ENCODE peak calls at places on chromosomes 11 and 22, in seven cellular contexts. F is PC-3; B is naive thymus-derived CD4-positive, alpha-beta T cell; A is uterus; N is IMR-90; D is H1; S is mammary epithelial cell. Z is an unnamed sample. For H3K4me1, the result is how much of the 10 kb centered on the place peaks cover.

GRCh38 chr11:35763772-35764171 is 101.2 kb downstream of the TRIM44 start:
- DNase-seq in F (no peak), B (no peak), A (no peak), N (no peak), D (no peak), S (no peak), Z (no peak)

GRCh38 chr22:29030016-29030617 is 31.5 kb downstream of the C22orf31 start:
- DNase-seq in F (peak), B (peak), A (no peak), N (no peak), D (no peak), S (peak), Z (peak)

GRCh38 chr22:46934746-46935491 is 172.5 kb downstream of the TBC1D22A start:
- DNase-seq in F (peak), B (no peak), A (no peak), N (peak), D (no peak), S (peak), Z (peak)

GRCh38 chr11:15035283-15035682 is 38.1 kb upstream of the CALCB start:
- DNase-seq in F (no peak), B (no peak), A (no peak), N (no peak), D (peak), S (no peak), Z (no peak)

GRCh38 chr22:46056169-46057041 is 79.4 kb upstream of the WNT7B start:
- DNase-seq in F (peak), B (no peak), A (peak), N (no peak), D (no peak), S (peak), Z (peak)

GRCh38 chr11:118592616-118593367 is 14.6 kb upstream of the PHLDB1 start:
- DNase-seq in F (no peak), B (no peak), A (no peak), N (no peak), D (no peak), S (no peak), Z (peak)

GRCh38 chr22:38872831-38873248 is 824 bp upstream of the CBX6 start:
- DNase-seq in F (no peak), B (no peak), A (peak), N (peak), D (no peak), S (no peak), Z (peak)

GRCh38 chr11:93131709-93132108 is 66.1 kb downstream of the SLC36A4 start:
- DNase-seq in F (peak), B (no peak), A (no peak), N (no peak), D (no peak), S (no peak), Z (no peak)

GRCh38 chr11:116882386-116882785 is 45.0 kb upstream of the APOA1 start:
- DNase-seq in F (peak), B (no peak), A (no peak), N (peak), D (no peak), S (peak), Z (peak)

GRCh38 chr11:68982134-68982533 is 1.3 kb upstream of the MRGPRD start:
- DNase-seq in F (no peak), B (no peak), A (no peak), N (no peak), D (no peak), S (no peak), Z (no peak)

GRCh38 chr22:48256776-48257689 is 1494.6 kb downstream of the TBC1D22A start:
- DNase-seq in F (no peak), B (no peak), A (no peak), N (no peak), D (no peak), S (no peak), Z (no peak)

GRCh38 chr22:46674367-46674781 is 54.2 kb downstream of the GRAMD4 start:
- DNase-seq in F (no peak), B (peak), A (peak), N (no peak), D (no peak), S (no peak), Z (no peak)

GRCh38 chr11:114848027-114848426 is 169.7 kb downstream of the NXPE2 start:
- DNase-seq in F (no peak), B (no peak), A (no peak), N (no peak), D (no peak), S (no peak), Z (no peak)

GRCh38 chr22:37516456-37516855 is 2.8 kb downstream of the CARD10 start:
- DNase-seq in F (no peak), B (no peak), A (no peak), N (no peak), D (no peak), S (no peak), Z (no peak)

GRCh38 chr11:12245549-12245986 is 131.8 kb upstream of the PARVA start:
- DNase-seq in F (peak), B (no peak), A (no peak), N (peak), D (no peak), S (no peak), Z (no peak)

GRCh38 chr11:12242926-12243325 is 132.5 kb downstream of the MICAL2 start:
- DNase-seq in F (no peak), B (no peak), A (no peak), N (no peak), D (no peak), S (no peak), Z (no peak)

GRCh38 chr11:12245091-12245490 is 132.3 kb upstream of the PARVA start:
- DNase-seq in F (no peak), B (no peak), A (no peak), N (no peak), D (no peak), S (no peak), Z (no peak)

GRCh38 chr11:12243511-12243910 is 133.1 kb downstream of the MICAL2 start:
- DNase-seq in F (no peak), B (no peak), A (no peak), N (no peak), D (no peak), S (no peak), Z (no peak)

GRCh38 chr11:12244156-12244555 is 133.2 kb upstream of the PARVA start:
- DNase-seq in F (no peak), B (no peak), A (no peak), N (no peak), D (no peak), S (no peak), Z (no peak)
- H3K4me1 ChIP-seq in F (half or more), B (under half), A (under half), N (under half), D (under half), S (under half), Z (under half)

GRCh38 chr11:63837027-63837688 is 1.8 kb upstream of the MARK2 start:
- DNase-seq in F (peak), B (peak), A (peak), N (peak), D (no peak), S (peak), Z (peak)
- H3K4me1 ChIP-seq in F (under half), B (under half), A (under half), N (under half), D (under half), S (under half), Z (under half)

DNA sequence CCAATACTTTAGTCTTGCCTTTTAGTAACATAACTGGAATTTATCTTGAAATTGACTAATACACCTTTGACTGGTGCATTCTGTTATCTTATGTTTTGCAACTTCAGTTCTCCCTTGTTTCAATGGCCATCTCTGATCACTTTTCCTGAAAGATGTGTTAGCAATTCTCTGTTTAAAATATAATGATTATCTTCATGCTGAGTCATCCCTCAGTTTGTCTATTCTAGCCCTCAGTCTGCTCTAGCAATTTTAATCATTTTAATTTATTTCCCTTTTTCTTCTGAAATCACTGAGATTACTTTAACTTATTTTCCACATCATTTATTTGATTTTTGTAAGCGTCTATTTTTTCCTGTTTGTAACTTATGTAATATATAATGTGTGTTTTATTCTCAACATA is 221.9 kb upstream of the PDGFD start:
- DNase-seq in F (no peak), B (no peak), A (no peak), N (no peak), D (no peak), S (no peak), Z (no peak)
- H3K4me1 ChIP-seq in F (under half), B (under half), A (under half), N (under half), D (under half), S (under half), Z (under half)

GRCh38 chr11:119700536-119701346 is 28.3 kb downstream of the NECTIN1 start:
- DNase-seq in F (peak), B (no peak), A (no peak), N (no peak), D (no peak), S (peak), Z (no peak)
- H3K4me1 ChIP-seq in F (under half), B (under half), A (under half), N (under half), D (under half), S (half or more), Z (under half)

GRCh38 chr11:65611028-65611757 is 2.8 kb downstream of the MAP3K11 start:
- DNase-seq in F (no peak), B (no peak), A (no peak), N (no peak), D (no peak), S (no peak), Z (no peak)
- H3K4me1 ChIP-seq in F (under half), B (under half), A (under half), N (under half), D (under half), S (under half), Z (half or more)

DNA sequence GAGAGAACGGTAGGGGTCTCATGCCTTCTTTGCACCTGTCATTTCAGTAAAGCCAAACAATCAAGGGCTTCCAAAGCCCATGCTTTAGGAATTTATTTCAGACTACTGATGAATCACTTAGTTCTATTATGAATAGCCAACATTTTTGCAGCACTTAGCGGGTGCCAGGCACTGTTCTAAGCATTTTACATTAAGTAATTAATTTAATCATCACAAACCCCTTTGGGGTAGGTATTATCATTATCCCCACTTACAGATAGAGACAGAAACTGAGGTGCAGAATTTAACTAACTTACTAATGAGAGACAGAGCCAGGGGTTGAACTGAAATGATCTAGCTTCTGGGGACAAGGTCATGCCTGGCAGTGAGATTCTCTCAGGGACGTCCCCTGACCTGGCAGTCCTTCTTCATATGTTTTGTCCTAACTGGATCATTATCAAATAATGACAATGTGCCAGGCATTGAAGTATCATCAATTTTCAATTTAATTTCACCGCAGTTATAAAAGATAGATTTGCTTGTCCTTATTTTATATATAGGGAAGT is 31.7 kb upstream of the NAV2 start:
- DNase-seq in F (peak), B (no peak), A (no peak), N (peak), D (no peak), S (no peak), Z (peak)
- H3K4me1 ChIP-seq in F (under half), B (under half), A (under half), N (under half), D (under half), S (under half), Z (half or more)

GRCh38 chr11:121929581-121929980 is 186.4 kb downstream of the BLID start:
- DNase-seq in F (peak), B (no peak), A (peak), N (peak), D (no peak), S (no peak), Z (peak)
- H3K4me1 ChIP-seq in F (under half), B (under half), A (under half), N (under half), D (under half), S (under half), Z (under half)

GRCh38 chr11:72739240-72740059 is 12.8 kb downstream of the ARAP1 start:
- DNase-seq in F (no peak), B (no peak), A (no peak), N (no peak), D (no peak), S (no peak), Z (no peak)

GRCh38 chr11:72736452-72737069 is 15.6 kb downstream of the ARAP1 start:
- DNase-seq in F (peak), B (peak), A (no peak), N (peak), D (no peak), S (peak), Z (peak)

GRCh38 chr11:72735495-72736027 is 16.6 kb downstream of the ARAP1 start:
- DNase-seq in F (peak), B (no peak), A (peak), N (peak), D (no peak), S (peak), Z (peak)

GRCh38 chr11:72738199-72739141 is 13.7 kb downstream of the ARAP1 start:
- DNase-seq in F (peak), B (no peak), A (no peak), N (peak), D (no peak), S (no peak), Z (peak)

GRCh38 chr11:72737341-72737740 is 14.9 kb downstream of the ARAP1 start:
- DNase-seq in F (no peak), B (no peak), A (no peak), N (no peak), D (no peak), S (no peak), Z (no peak)
- H3K4me1 ChIP-seq in F (half or more), B (under half), A (under half), N (under half), D (under half), S (under half), Z (under half)

DNA sequence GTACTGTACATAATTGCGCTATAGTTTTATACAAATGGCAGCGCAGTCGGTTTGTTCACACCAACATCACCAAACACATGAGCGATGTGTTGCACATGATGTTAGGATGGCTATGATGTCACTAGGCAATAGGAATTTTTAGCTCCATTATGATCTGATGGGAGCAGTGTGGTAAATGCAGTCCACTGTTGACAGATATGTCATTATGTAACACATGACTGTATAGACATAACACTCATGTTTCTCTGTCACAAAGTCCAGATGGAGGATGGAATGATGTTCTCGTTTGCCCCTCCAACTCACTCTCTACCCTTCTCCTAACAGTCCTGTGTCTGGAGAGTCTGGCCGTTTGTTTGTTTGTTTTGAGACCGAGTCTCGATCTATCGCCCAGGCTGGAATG is 288.5 kb downstream of the LARGE1 start:
- DNase-seq in F (no peak), B (no peak), A (no peak), N (no peak), D (no peak), S (no peak), Z (no peak)
- H3K4me1 ChIP-seq in F (under half), B (under half), A (under half), N (under half), D (under half), S (under half), Z (under half)

Z was measured in adipocyte.